ENCODE peak calls at places on chromosomes 16 and 17, in five cellular contexts. One of them, this sample, is unnamed.
A peak's percentile ranks its signal among the peaks of the same experiment; 100 is the strongest.

GRCh38 chr16:57513371-57514102 is 22.8 kb downstream of the CCDC102A start:
- DNase-seq in NCI-H774: no peak
- DNase-seq in activated T-helper 2 cell treated with anti-CD3 and anti-CD28 coated beads, Interferon-gamma antibody, Interleukin-2, Interleukin-4, amounts not matched to agents 10 μg/mL and 5 μg/mL and 100 μg/mL, durations not matched to agents 14 hours and 24 hours and 36 hours: no peak
- DNase-seq in HTR-8/SVneo: no peak
- DNase-seq in AG08395: no peak
- DNase-seq in this sample: no peak

GRCh38 chr17:81500026-81500425 is 12.6 kb downstream of the ACTG1 start:
- DNase-seq in NCI-H774: no peak
- DNase-seq in activated T-helper 2 cell treated with anti-CD3 and anti-CD28 coated beads, Interferon-gamma antibody, Interleukin-2, Interleukin-4, amounts not matched to agents 10 μg/mL and 5 μg/mL and 100 μg/mL, durations not matched to agents 14 hours and 24 hours and 36 hours: no peak
- DNase-seq in HTR-8/SVneo: no peak
- DNase-seq in AG08395: peak; percentile 24
- DNase-seq in this sample: peak; percentile 85

GRCh38 chr17:82697808-82698064 is 762 bp downstream of the RAB40B start:
- DNase-seq in NCI-H774: no peak
- DNase-seq in activated T-helper 2 cell treated with anti-CD3 and anti-CD28 coated beads, Interferon-gamma antibody, Interleukin-2, Interleukin-4, amounts not matched to agents 10 μg/mL and 5 μg/mL and 100 μg/mL, durations not matched to agents 14 hours and 24 hours and 36 hours: no peak
- DNase-seq in HTR-8/SVneo: no peak
- DNase-seq in AG08395: no peak
- DNase-seq in this sample: no peak

GRCh38 chr17:32719702-32720101 is 157.2 kb downstream of the MYO1D start:
- DNase-seq in NCI-H774: no peak
- DNase-seq in activated T-helper 2 cell treated with anti-CD3 and anti-CD28 coated beads, Interferon-gamma antibody, Interleukin-2, Interleukin-4, amounts not matched to agents 10 μg/mL and 5 μg/mL and 100 μg/mL, durations not matched to agents 14 hours and 24 hours and 36 hours: no peak
- DNase-seq in HTR-8/SVneo: no peak
- DNase-seq in AG08395: no peak
- DNase-seq in this sample: no peak

GRCh38 chr17:3683054-3683511 is 12.9 kb downstream of the P2RX5 start:
- DNase-seq in NCI-H774: no peak
- DNase-seq in activated T-helper 2 cell treated with anti-CD3 and anti-CD28 coated beads, Interferon-gamma antibody, Interleukin-2, Interleukin-4, amounts not matched to agents 10 μg/mL and 5 μg/mL and 100 μg/mL, durations not matched to agents 14 hours and 24 hours and 36 hours: peak; percentile 43
- DNase-seq in HTR-8/SVneo: peak; percentile 81
- DNase-seq in AG08395: peak; percentile 74
- DNase-seq in this sample: no peak

GRCh38 chr16:66369055-66369592 is 2.6 kb downstream of the CDH5 start:
- DNase-seq in NCI-H774: no peak
- DNase-seq in activated T-helper 2 cell treated with anti-CD3 and anti-CD28 coated beads, Interferon-gamma antibody, Interleukin-2, Interleukin-4, amounts not matched to agents 10 μg/mL and 5 μg/mL and 100 μg/mL, durations not matched to agents 14 hours and 24 hours and 36 hours: no peak
- DNase-seq in HTR-8/SVneo: no peak
- DNase-seq in AG08395: no peak
- DNase-seq in this sample: no peak

GRCh38 chr17:2897605-2898004 is 101.4 kb downstream of the RAP1GAP2 start:
- DNase-seq in NCI-H774: no peak
- DNase-seq in activated T-helper 2 cell treated with anti-CD3 and anti-CD28 coated beads, Interferon-gamma antibody, Interleukin-2, Interleukin-4, amounts not matched to agents 10 μg/mL and 5 μg/mL and 100 μg/mL, durations not matched to agents 14 hours and 24 hours and 36 hours: no peak
- DNase-seq in HTR-8/SVneo: no peak
- DNase-seq in AG08395: no peak
- DNase-seq in this sample: no peak

GRCh38 chr17:39132192-39132600 is 19.2 kb downstream of the PLXDC1 start:
- DNase-seq in NCI-H774: no peak
- DNase-seq in activated T-helper 2 cell treated with anti-CD3 and anti-CD28 coated beads, Interferon-gamma antibody, Interleukin-2, Interleukin-4, amounts not matched to agents 10 μg/mL and 5 μg/mL and 100 μg/mL, durations not matched to agents 14 hours and 24 hours and 36 hours: no peak
- DNase-seq in HTR-8/SVneo: no peak
- DNase-seq in AG08395: peak; percentile 93
- DNase-seq in this sample: no peak

GRCh38 chr16:82761236-82761635 is 134.5 kb downstream of the CDH13 start:
- DNase-seq in NCI-H774: no peak
- DNase-seq in activated T-helper 2 cell treated with anti-CD3 and anti-CD28 coated beads, Interferon-gamma antibody, Interleukin-2, Interleukin-4, amounts not matched to agents 10 μg/mL and 5 μg/mL and 100 μg/mL, durations not matched to agents 14 hours and 24 hours and 36 hours: no peak
- DNase-seq in HTR-8/SVneo: no peak
- DNase-seq in AG08395: peak; percentile 62
- DNase-seq in this sample: no peak

GRCh38 chr16:52912565-52913173 is 140.0 kb downstream of the CHD9NB start:
- DNase-seq in NCI-H774: peak; percentile 79
- DNase-seq in activated T-helper 2 cell treated with anti-CD3 and anti-CD28 coated beads, Interferon-gamma antibody, Interleukin-2, Interleukin-4, amounts not matched to agents 10 μg/mL and 5 μg/mL and 100 μg/mL, durations not matched to agents 14 hours and 24 hours and 36 hours: no peak
- DNase-seq in HTR-8/SVneo: peak; percentile 45
- DNase-seq in AG08395: peak; percentile 43
- DNase-seq in this sample: peak; percentile 53

GRCh38 chr17:46811978-46812583 is 6.4 kb downstream of the WNT3 start:
- DNase-seq in NCI-H774: no peak
- DNase-seq in activated T-helper 2 cell treated with anti-CD3 and anti-CD28 coated beads, Interferon-gamma antibody, Interleukin-2, Interleukin-4, amounts not matched to agents 10 μg/mL and 5 μg/mL and 100 μg/mL, durations not matched to agents 14 hours and 24 hours and 36 hours: no peak
- DNase-seq in HTR-8/SVneo: peak; percentile 90
- DNase-seq in AG08395: peak; percentile 82
- DNase-seq in this sample: no peak

GRCh38 chr16:50298075-50298460 is 31.7 kb downstream of the ADCY7 start:
- DNase-seq in NCI-H774: no peak
- DNase-seq in activated T-helper 2 cell treated with anti-CD3 and anti-CD28 coated beads, Interferon-gamma antibody, Interleukin-2, Interleukin-4, amounts not matched to agents 10 μg/mL and 5 μg/mL and 100 μg/mL, durations not matched to agents 14 hours and 24 hours and 36 hours: no peak
- DNase-seq in HTR-8/SVneo: no peak
- DNase-seq in AG08395: no peak
- DNase-seq in this sample: no peak

GRCh38 chr17:38735161-38735997 is 5.2 kb downstream of the CISD3 start:
- DNase-seq in NCI-H774: no peak
- DNase-seq in activated T-helper 2 cell treated with anti-CD3 and anti-CD28 coated beads, Interferon-gamma antibody, Interleukin-2, Interleukin-4, amounts not matched to agents 10 μg/mL and 5 μg/mL and 100 μg/mL, durations not matched to agents 14 hours and 24 hours and 36 hours: peak; percentile 56
- DNase-seq in HTR-8/SVneo: peak; percentile 81
- DNase-seq in AG08395: peak; percentile 76
- DNase-seq in this sample: peak; percentile 68

GRCh38 chr17:44112284-44113280 is 10.9 kb downstream of the HDAC5 start:
- DNase-seq in NCI-H774: no peak
- DNase-seq in activated T-helper 2 cell treated with anti-CD3 and anti-CD28 coated beads, Interferon-gamma antibody, Interleukin-2, Interleukin-4, amounts not matched to agents 10 μg/mL and 5 μg/mL and 100 μg/mL, durations not matched to agents 14 hours and 24 hours and 36 hours: no peak
- DNase-seq in HTR-8/SVneo: no peak
- DNase-seq in AG08395: no peak
- DNase-seq in this sample: no peak

GRCh38 chr16:49483251-49483650 is 109.6 kb downstream of the C16orf78 start:
- DNase-seq in NCI-H774: no peak
- DNase-seq in activated T-helper 2 cell treated with anti-CD3 and anti-CD28 coated beads, Interferon-gamma antibody, Interleukin-2, Interleukin-4, amounts not matched to agents 10 μg/mL and 5 μg/mL and 100 μg/mL, durations not matched to agents 14 hours and 24 hours and 36 hours: no peak
- DNase-seq in HTR-8/SVneo: no peak
- DNase-seq in AG08395: no peak
- DNase-seq in this sample: no peak

GRCh38 chr17:77358801-77359716 is 218.3 kb downstream of the SEC14L1 start:
- DNase-seq in NCI-H774: no peak
- DNase-seq in activated T-helper 2 cell treated with anti-CD3 and anti-CD28 coated beads, Interferon-gamma antibody, Interleukin-2, Interleukin-4, amounts not matched to agents 10 μg/mL and 5 μg/mL and 100 μg/mL, durations not matched to agents 14 hours and 24 hours and 36 hours: no peak
- DNase-seq in HTR-8/SVneo: no peak
- DNase-seq in AG08395: no peak
- DNase-seq in this sample: no peak

GRCh38 chr16:25143898-25144297 is 32.4 kb downstream of the LCMT1 start:
- DNase-seq in NCI-H774: no peak
- DNase-seq in activated T-helper 2 cell treated with anti-CD3 and anti-CD28 coated beads, Interferon-gamma antibody, Interleukin-2, Interleukin-4, amounts not matched to agents 10 μg/mL and 5 μg/mL and 100 μg/mL, durations not matched to agents 14 hours and 24 hours and 36 hours: no peak
- DNase-seq in HTR-8/SVneo: no peak
- DNase-seq in AG08395: peak; percentile 14
- DNase-seq in this sample: no peak

GRCh38 chr16:86559802-86560305 is 4.8 kb upstream of the MTHFSD start:
- DNase-seq in NCI-H774: no peak
- DNase-seq in activated T-helper 2 cell treated with anti-CD3 and anti-CD28 coated beads, Interferon-gamma antibody, Interleukin-2, Interleukin-4, amounts not matched to agents 10 μg/mL and 5 μg/mL and 100 μg/mL, durations not matched to agents 14 hours and 24 hours and 36 hours: no peak
- DNase-seq in HTR-8/SVneo: no peak
- DNase-seq in AG08395: no peak
- DNase-seq in this sample: no peak

GRCh38 chr16:1993731-1994131 is 4.0 kb downstream of the SYNGR3 start:
- DNase-seq in NCI-H774: no peak
- DNase-seq in activated T-helper 2 cell treated with anti-CD3 and anti-CD28 coated beads, Interferon-gamma antibody, Interleukin-2, Interleukin-4, amounts not matched to agents 10 μg/mL and 5 μg/mL and 100 μg/mL, durations not matched to agents 14 hours and 24 hours and 36 hours: no peak
- DNase-seq in HTR-8/SVneo: no peak
- DNase-seq in AG08395: peak; percentile 28
- DNase-seq in this sample: no peak

GRCh38 chr17:77319211-77320031 is 178.7 kb downstream of the SEC14L1 start:
- DNase-seq in NCI-H774: no peak
- DNase-seq in activated T-helper 2 cell treated with anti-CD3 and anti-CD28 coated beads, Interferon-gamma antibody, Interleukin-2, Interleukin-4, amounts not matched to agents 10 μg/mL and 5 μg/mL and 100 μg/mL, durations not matched to agents 14 hours and 24 hours and 36 hours: peak; percentile 46
- DNase-seq in HTR-8/SVneo: peak; percentile 92
- DNase-seq in AG08395: peak; percentile 86
- DNase-seq in this sample: peak; percentile 93

GRCh38 chr16:23865853-23866252 is 30.1 kb downstream of the PRKCB start:
- DNase-seq in NCI-H774: no peak
- DNase-seq in activated T-helper 2 cell treated with anti-CD3 and anti-CD28 coated beads, Interferon-gamma antibody, Interleukin-2, Interleukin-4, amounts not matched to agents 10 μg/mL and 5 μg/mL and 100 μg/mL, durations not matched to agents 14 hours and 24 hours and 36 hours: no peak
- DNase-seq in HTR-8/SVneo: no peak
- DNase-seq in AG08395: no peak
- DNase-seq in this sample: no peak

GRCh38 chr17:68085751-68086445 is 50.4 kb downstream of the KPNA2 start:
- DNase-seq in NCI-H774: no peak
- DNase-seq in activated T-helper 2 cell treated with anti-CD3 and anti-CD28 coated beads, Interferon-gamma antibody, Interleukin-2, Interleukin-4, amounts not matched to agents 10 μg/mL and 5 μg/mL and 100 μg/mL, durations not matched to agents 14 hours and 24 hours and 36 hours: no peak
- DNase-seq in HTR-8/SVneo: no peak
- DNase-seq in AG08395: no peak
- DNase-seq in this sample: peak; percentile 27

GRCh38 chr17:73284906-73285602 is 23.4 kb upstream of the CPSF4L start:
- DNase-seq in NCI-H774: no peak
- DNase-seq in activated T-helper 2 cell treated with anti-CD3 and anti-CD28 coated beads, Interferon-gamma antibody, Interleukin-2, Interleukin-4, amounts not matched to agents 10 μg/mL and 5 μg/mL and 100 μg/mL, durations not matched to agents 14 hours and 24 hours and 36 hours: no peak
- DNase-seq in HTR-8/SVneo: no peak
- DNase-seq in AG08395: no peak
- DNase-seq in this sample: no peak

GRCh38 chr17:82675476-82676245 is 22.8 kb downstream of the RAB40B start:
- DNase-seq in NCI-H774: no peak
- DNase-seq in activated T-helper 2 cell treated with anti-CD3 and anti-CD28 coated beads, Interferon-gamma antibody, Interleukin-2, Interleukin-4, amounts not matched to agents 10 μg/mL and 5 μg/mL and 100 μg/mL, durations not matched to agents 14 hours and 24 hours and 36 hours: no peak
- DNase-seq in HTR-8/SVneo: no peak
- DNase-seq in AG08395: no peak
- DNase-seq in this sample: no peak

GRCh38 chr17:82235056-82235774 is 6.4 kb downstream of the SLC16A3 start:
- DNase-seq in NCI-H774: no peak
- DNase-seq in activated T-helper 2 cell treated with anti-CD3 and anti-CD28 coated beads, Interferon-gamma antibody, Interleukin-2, Interleukin-4, amounts not matched to agents 10 μg/mL and 5 μg/mL and 100 μg/mL, durations not matched to agents 14 hours and 24 hours and 36 hours: no peak
- DNase-seq in HTR-8/SVneo: no peak
- DNase-seq in AG08395: no peak
- DNase-seq in this sample: no peak